ENCODE peak calls at places on chromosomes 7 and 10, in five cellular contexts. J is IMR-90, Z is EH, M is lower lobe of right lung, N is endothelial cell. R is an unnamed sample.

GRCh38 chr10:8975535-8975934 is 921.0 kb downstream of the GATA3 start:
- DNase-seq in N (no peak), M (no peak), J (no peak), Z (no peak), R (no peak)

GRCh38 chr10:132861884-132862461 is 76.0 kb upstream of the NKX6-2 start:
- DNase-seq in Z (no peak), J (no peak), N (no peak), M (peak), R (no peak)

GRCh38 chr7:137957887-137958286 is 44.0 kb downstream of the CREB3L2 start:
- DNase-seq in Z (peak), M (no peak), J (no peak), N (no peak), R (peak)

GRCh38 chr7:48004023-48004422 is 24.6 kb upstream of the HUS1 start:
- DNase-seq in N (no peak), M (no peak), Z (no peak), J (no peak), R (no peak)

GRCh38 chr10:97788552-97789442 is 17.0 kb upstream of the SFRP5 start:
- DNase-seq in M (peak), Z (no peak), J (no peak), N (no peak), R (no peak)

GRCh38 chr7:17849504-17849903 is 90.8 kb downstream of the SNX13 start:
- DNase-seq in Z (peak), M (no peak), J (peak), N (no peak), R (peak)

GRCh38 chr10:112222799-112223198 is 39.2 kb upstream of the GPAM start:
- DNase-seq in Z (no peak), M (no peak), J (no peak), N (no peak), R (no peak)

GRCh38 chr7:786472-787255 is 45.6 kb upstream of the SUN1 start:
- DNase-seq in Z (peak), J (peak), N (peak), M (peak), R (peak)

GRCh38 chr7:32910195-32910594 is 18.6 kb upstream of the KBTBD2 start:
- DNase-seq in N (no peak), J (no peak), M (no peak), Z (no peak), R (no peak)

GRCh38 chr10:3654496-3654895 is 130.5 kb downstream of the KLF6 start:
- DNase-seq in N (no peak), M (no peak), Z (peak), J (peak), R (peak)

GRCh38 chr7:137933270-137934017 is 68.4 kb downstream of the CREB3L2 start:
- DNase-seq in N (no peak), J (peak), M (no peak), Z (peak), R (peak)

GRCh38 chr7:30908681-30909080 is 3.0 kb upstream of the AQP1 start:
- DNase-seq in N (peak), M (no peak), J (no peak), Z (no peak), R (no peak)

GRCh38 chr10:102152545-102152890 is 329 bp downstream of the NOLC1 start:
- DNase-seq in J (peak), Z (no peak), N (no peak), M (no peak), R (peak)

GRCh38 chr7:29893351-29894005 is 87.2 kb downstream of the WIPF3 start:
- DNase-seq in M (no peak), Z (no peak), J (no peak), N (no peak), R (no peak)